ENCODE peak calls at places on chromosome X, in seven cellular contexts. J, S, Q, L, U, R and N are unnamed samples.

GRCh38 chrX:10177620-10178019 is 20.8 kb downstream of the CLCN4 start:
- DNase-seq in J (no peak), S (no peak), R (no peak), L (no peak), Q (no peak), U (peak; percentile 31), N (no peak)

GRCh38 chrX:13219990-13220764 is 99.7 kb downstream of the ATXN3L start:
- DNase-seq in Q (no peak), S (no peak), J (no peak), R (no peak), L (no peak), U (peak; percentile 43), N (no peak)

GRCh38 chrX:10189317-10190268 is 32.8 kb downstream of the CLCN4 start:
- DNase-seq in S (no peak), J (peak; percentile 65), L (peak; percentile 73), U (peak; percentile 20), R (peak; percentile 63), Q (peak; percentile 79), N (peak; percentile 56)

GRCh38 chrX:18010251-18010650 is 149.2 kb upstream of the RAI2 start:
- DNase-seq in S (no peak), L (no peak), U (no peak), J (no peak), Q (no peak), R (no peak), N (peak; percentile 26)

GRCh38 chrX:103758555-103758954 is 18.1 kb upstream of the PLP1 start:
- DNase-seq in Q (no peak), R (no peak), L (no peak), J (no peak), U (no peak), S (no peak), N (no peak)

GRCh38 chrX:74835566-74835965 is 89.7 kb downstream of the NEXMIF start:
- DNase-seq in L (no peak), R (peak; percentile 61), U (no peak), Q (no peak), J (peak; percentile 7), S (no peak), N (peak; percentile 0)

GRCh38 chrX:108159028-108159670 is 67.6 kb downstream of the ATG4A start:
- DNase-seq in J (no peak), S (no peak), R (no peak), L (no peak), Q (no peak), U (no peak), N (no peak)

GRCh38 chrX:16664059-16664458 is 14.1 kb downstream of the S100G start:
- DNase-seq in U (peak; percentile 19), L (no peak), R (no peak), Q (no peak), S (no peak), J (no peak), N (no peak)

GRCh38 chrX:72100051-72100755 is 31.5 kb downstream of the RTL5 start:
- DNase-seq in R (peak; percentile 25), L (no peak), J (peak; percentile 56), Q (peak; percentile 21), S (no peak), U (no peak), N (no peak)

GRCh38 chrX:47497274-47497673 is 14.3 kb upstream of the ZNF41 start:
- DNase-seq in U (no peak), L (no peak), Q (no peak), J (peak; percentile 39), R (no peak), S (no peak), N (no peak)

GRCh38 chrX:136963973-136964372 is 69.8 kb downstream of the GPR101 start:
- DNase-seq in U (no peak), J (no peak), Q (no peak), S (no peak), L (no peak), R (no peak), N (no peak)

GRCh38 chrX:12245650-12246645 is 107.7 kb downstream of the FRMPD4 start:
- DNase-seq in J (no peak), U (peak; percentile 53), S (no peak), Q (no peak), R (no peak), L (no peak), N (peak; percentile 32)

GRCh38 chrX:10467793-10468192 is 152.6 kb downstream of the MID1 start:
- DNase-seq in R (no peak), J (peak; percentile 86), S (no peak), Q (no peak), U (peak; percentile 68), L (no peak), N (no peak)

GRCh38 chrX:17597836-17598434 is 139.4 kb upstream of the SCML1 start:
- DNase-seq in S (peak; percentile 88), L (peak; percentile 92), U (peak; percentile 47), J (no peak), R (no peak), Q (peak; percentile 74), N (no peak)

GRCh38 chrX:148381603-148382002 is 118.8 kb upstream of the AFF2 start:
- DNase-seq in S (no peak), J (peak; percentile 28), R (peak; percentile 19), Q (no peak), U (no peak), L (no peak), N (no peak)

GRCh38 chrX:136170109-136170800 is 22.9 kb downstream of the FHL1 start:
- DNase-seq in Q (no peak), L (no peak), U (peak; percentile 23), R (no peak), S (no peak), J (no peak), N (peak; percentile 12)

GRCh38 chrX:41621236-41621651 is 67.5 kb upstream of the GPR34 start:
- DNase-seq in L (no peak), S (no peak), R (no peak), J (peak; percentile 0), Q (no peak), U (peak; percentile 48), N (peak; percentile 68)

GRCh38 chrX:145506225-145506624 is 258.9 kb downstream of the SPANXN1 start:
- DNase-seq in S (no peak), Q (no peak), L (no peak), U (no peak), J (no peak), R (no peak), N (no peak)

GRCh38 chrX:116204947-116205346 is 34.4 kb downstream of the AGTR2 start:
- DNase-seq in Q (no peak), U (peak; percentile 2), S (no peak), R (peak; percentile 0), L (no peak), J (peak; percentile 11), N (peak; percentile 24)

GRCh38 chrX:107449490-107450175 is at the start of gene FRMPD3:
- DNase-seq in Q (peak; percentile 65), S (no peak), U (no peak), L (no peak), J (no peak), R (peak; percentile 7), N (no peak)

GRCh38 chrX:134460861-134461218 is 875 bp downstream of the HPRT1 start:
- DNase-seq in U (no peak), Q (no peak), R (peak; percentile 12), S (no peak), L (no peak), J (peak; percentile 33), N (no peak)

GRCh38 chrX:15328131-15328530 is 7.2 kb downstream of the PIGA start:
- DNase-seq in Q (no peak), L (no peak), U (no peak), S (no peak), R (no peak), J (no peak), N (no peak)

GRCh38 chrX:9682456-9682855 is 83.2 kb downstream of the GPR143 start:
- DNase-seq in U (no peak), L (no peak), Q (no peak), R (no peak), S (no peak), J (no peak), N (no peak)

DNA sequence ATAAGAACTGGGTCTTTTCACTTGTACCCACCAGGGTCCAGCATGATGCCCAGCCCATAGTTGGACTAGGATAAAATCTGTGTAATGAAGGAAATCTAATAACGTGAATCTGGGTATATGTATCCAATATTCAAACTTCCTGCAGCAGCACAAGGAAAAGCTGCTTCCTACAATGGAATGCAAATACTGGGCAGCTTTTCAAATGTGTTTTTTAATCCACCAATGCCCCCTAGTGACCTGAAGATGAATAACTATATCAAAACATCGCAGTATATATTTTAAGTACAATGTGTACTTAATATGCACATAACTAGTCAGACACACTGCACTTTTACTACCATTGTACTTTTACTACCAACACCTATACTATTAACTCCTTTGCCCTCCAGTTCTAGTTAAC is 5.3 kb downstream of the APOO start:
- DNase-seq in Q (no peak), J (peak; percentile 59), R (peak; percentile 49), L (no peak), S (no peak), U (peak; percentile 30), N (no peak)
- H3K4me3 ChIP-seq in Q (no peak overlapping the region), J (no peak overlapping the region), R (no peak overlapping the region), L (peak overlapping the region; percentile 22), S (peak overlapping the region; percentile 12), U (no peak overlapping the region), N (no peak overlapping the region)

GRCh38 chrX:20593402-20593801 is 326.7 kb upstream of the RPS6KA3 start:
- DNase-seq in S (no peak), J (no peak), U (no peak), R (no peak), Q (no peak), L (no peak), N (peak; percentile 48)

GRCh38 chrX:20593836-20594235 is 327.1 kb upstream of the RPS6KA3 start:
- DNase-seq in R (no peak), U (no peak), L (no peak), J (no peak), S (no peak), Q (no peak), N (peak; percentile 57)

GRCh38 chrX:20596856-20597255 is 330.1 kb upstream of the RPS6KA3 start:
- DNase-seq in R (no peak), U (no peak), S (no peak), Q (no peak), L (no peak), J (no peak), N (no peak)

GRCh38 chrX:20595928-20596550 is 329.3 kb upstream of the RPS6KA3 start:
- DNase-seq in Q (no peak), J (no peak), L (no peak), R (no peak), S (no peak), U (peak; percentile 31), N (no peak)

DNA sequence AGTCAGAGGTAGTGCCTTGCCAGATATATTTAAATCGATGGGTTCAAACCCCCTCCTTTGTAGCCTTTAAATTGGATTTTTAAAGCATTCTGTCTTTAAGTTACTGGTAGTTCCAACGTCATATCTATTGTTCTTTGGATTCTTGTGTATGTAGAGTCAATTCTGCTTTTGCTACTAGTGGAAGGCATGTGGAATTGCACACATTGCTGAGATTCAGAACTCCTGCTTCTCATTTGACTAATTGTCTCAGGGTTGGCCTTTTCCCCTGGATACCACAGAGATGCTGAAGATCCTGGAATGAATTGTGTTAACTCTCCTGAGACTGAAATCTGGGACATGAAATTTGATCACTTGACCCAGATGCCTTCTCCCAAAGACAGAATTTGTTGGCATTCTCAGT is 328.3 kb upstream of the RPS6KA3 start:
- DNase-seq in U (peak; percentile 14), L (no peak), J (no peak), R (no peak), Q (no peak), S (no peak), N (no peak)
- TF ChIP-seq CTCF in U (peak; percentile 34), L (no peak), J (no peak), R (no peak), Q (no peak), S (no peak), N (no peak)

GRCh38 chrX:36957425-36958328 is 50.5 kb upstream of the FAM47C start:
- DNase-seq in S (no peak), U (no peak), R (no peak), J (no peak), L (no peak), Q (peak; percentile 78), N (no peak)
- H3K4me3 ChIP-seq in S (peak overlapping the region; percentile 44), U (peak overlapping the region; percentile 28), R (no peak overlapping the region), J (no peak overlapping the region), L (peak overlapping the region; percentile 47), Q (peak overlapping the region; percentile 26), N (no peak overlapping the region)

GRCh38 chrX:111329370-111329769 is 59.1 kb upstream of the CAPN6 start:
- DNase-seq in Q (no peak), R (no peak), S (no peak), L (no peak), J (no peak), U (no peak), N (no peak)
- TF ChIP-seq CTCF in Q (no peak), R (no peak), S (no peak), L (no peak), J (no peak), U (no peak), N (no peak)